ENCODE peak calls at places on chromosome 3, in eight cellular contexts. I is stimulated activated CD4-positive, alpha-beta T cell treated with anti-CD3 and anti-CD28 coated beads, TNF-alpha, amount 100 ng/mL, for 24 hours; Y is glutamatergic neuron; K is adrenal gland; F is GM03348; E is NCI-H2081; X is EH; S is GM12891. C is an unnamed sample.

GRCh38 chr3:42935472-42935871 is 29.5 kb downstream of the ZNF662 start:
- DNase-seq in I (no peak), Y (no peak), K (no peak), F (no peak), E (no peak), X (no peak), S (no peak), C (no peak)

GRCh38 chr3:156750191-156750873 is 75.8 kb upstream of the LEKR1 start:
- DNase-seq in I (no peak), Y (no peak), K (no peak), F (peak; percentile 42), E (no peak), X (peak; percentile 72), S (no peak), C (no peak)

GRCh38 chr3:142888484-142889262 is at the start of gene PCOLCE2:
- DNase-seq in I (no peak), Y (peak; percentile 65), K (no peak), F (peak; percentile 65), E (peak; percentile 47), X (no peak), S (peak; percentile 40), C (no peak)

GRCh38 chr3:111324142-111324541 is 217.9 kb upstream of the CD96 start:
- DNase-seq in I (no peak), Y (no peak), K (no peak), F (no peak), E (no peak), X (no peak), S (no peak), C (no peak)

GRCh38 chr3:31959951-31960792 is 20.9 kb downstream of the OSBPL10 start:
- DNase-seq in I (no peak), Y (no peak), K (no peak), F (no peak), E (no peak), X (peak; percentile 55), S (no peak), C (no peak)

GRCh38 chr3:74489393-74489792 is 125.1 kb downstream of the CNTN3 start:
- DNase-seq in I (no peak), Y (no peak), K (no peak), F (peak; percentile 5), E (no peak), X (peak; percentile 51), S (no peak), C (no peak)

GRCh38 chr3:161316006-161316689 is 55.2 kb downstream of the SPTSSB start:
- DNase-seq in I (no peak), Y (no peak), K (peak; percentile 14), F (no peak), E (no peak), X (peak; percentile 6), S (no peak), C (no peak)

GRCh38 chr3:154129625-154130024 is 8.4 kb downstream of the ARHGEF26 start:
- DNase-seq in I (no peak), Y (no peak), K (no peak), F (peak; percentile 20), E (no peak), X (no peak), S (no peak), C (no peak)

GRCh38 chr3:69425249-69425648 is 39.4 kb upstream of the FRMD4B start:
- DNase-seq in I (no peak), Y (no peak), K (no peak), F (peak; percentile 34), E (no peak), X (peak; percentile 48), S (peak; percentile 14), C (peak; percentile 29)

GRCh38 chr3:188090626-188091309 is 63.2 kb upstream of the LPP start:
- DNase-seq in I (no peak), Y (no peak), K (no peak), F (no peak), E (peak; percentile 35), X (no peak), S (no peak), C (no peak)

GRCh38 chr3:47980795-47981194 is 35.4 kb downstream of the MAP4 start:
- DNase-seq in I (no peak), Y (no peak), K (no peak), F (no peak), E (no peak), X (no peak), S (no peak), C (no peak)

GRCh38 chr3:172317481-172317880 is 130.8 kb downstream of the GHSR start:
- DNase-seq in I (no peak), Y (no peak), K (no peak), F (no peak), E (no peak), X (no peak), S (no peak), C (no peak)

GRCh38 chr3:9809615-9810356 is at the start of gene TTLL3:
- DNase-seq in I (no peak), Y (peak; percentile 88), K (peak; percentile 78), F (peak; percentile 94), E (peak; percentile 51), X (peak; percentile 76), S (peak; percentile 62), C (peak; percentile 59)

GRCh38 chr3:23778451-23778850 is 27.3 kb upstream of the UBE2E1 start:
- DNase-seq in I (no peak), Y (no peak), K (no peak), F (no peak), E (no peak), X (peak; percentile 14), S (no peak), C (no peak)

GRCh38 chr3:52527039-52527731 is 6.5 kb downstream of the NT5DC2 start:
- DNase-seq in I (no peak), Y (no peak), K (peak; percentile 74), F (no peak), E (no peak), X (no peak), S (no peak), C (peak; percentile 4)

GRCh38 chr3:46717447-46718231 is at the start of gene PRSS50:
- DNase-seq in I (no peak), Y (no peak), K (no peak), F (no peak), E (no peak), X (no peak), S (no peak), C (no peak)

GRCh38 chr3:146375214-146375613 is 94.1 kb downstream of the PLSCR2 start:
- DNase-seq in I (no peak), Y (no peak), K (no peak), F (peak; percentile 48), E (no peak), X (peak; percentile 1), S (no peak), C (no peak)

GRCh38 chr3:188827593-188827992 is 344.2 kb upstream of the TPRG1 start:
- DNase-seq in I (no peak), Y (no peak), K (no peak), F (peak; percentile 33), E (no peak), X (peak; percentile 37), S (no peak), C (no peak)

GRCh38 chr3:56923546-56924224 is 121.9 kb upstream of the ARHGEF3 start:
- DNase-seq in I (no peak), Y (no peak), K (peak; percentile 29), F (no peak), E (no peak), X (peak; percentile 18), S (no peak), C (no peak)